ENCODE peak calls at places on chromosomes 13 and 19, in five cellular contexts. J is erythroblast, G is Peyer's patch, C is esophagus squamous epithelium, Q is lower leg skin. K is an unnamed sample.

GRCh38 chr13:69793803-69794453 is 313.7 kb upstream of the ATXN8OS start:
- DNase-seq in C (no peak), Q (no peak), G (no peak), J (no peak), K (no peak)

GRCh38 chr13:62207388-62207787 is 791.7 kb upstream of the PCDH20 start:
- DNase-seq in J (no peak), Q (no peak), C (no peak), G (no peak), K (no peak)

GRCh38 chr13:74203576-74203975 is 69.4 kb upstream of the KLF12 start:
- DNase-seq in Q (no peak), J (no peak), C (no peak), G (no peak), K (no peak)

GRCh38 chr19:52621376-52621775 is 16.8 kb downstream of the ZNF83 start:
- DNase-seq in G (no peak), Q (peak; percentile 7), C (no peak), J (no peak), K (no peak)

GRCh38 chr19:45087531-45087930 is 5.4 kb upstream of the PPP1R37 start:
- DNase-seq in Q (no peak), G (peak; percentile 69), C (no peak), J (no peak), K (no peak)

GRCh38 chr19:16859626-16860025 is 29.2 kb upstream of the F2RL3 start:
- DNase-seq in C (no peak), Q (no peak), G (no peak), J (no peak), K (no peak)

GRCh38 chr13:97012251-97013048 is 18.2 kb upstream of the OXGR1 start:
- DNase-seq in Q (no peak), G (no peak), C (no peak), J (no peak), K (no peak)

GRCh38 chr19:58182577-58182988 is 278 bp upstream of the ZNF274 start:
- DNase-seq in G (no peak), Q (no peak), C (peak; percentile 74), J (no peak), K (no peak)

GRCh38 chr13:91375119-91375729 is 23.2 kb upstream of the GPC5 start:
- DNase-seq in G (no peak), C (no peak), Q (no peak), J (peak; percentile 13), K (no peak)

GRCh38 chr13:110881811-110882210 is 33.1 kb downstream of the ANKRD10 start:
- DNase-seq in J (no peak), G (no peak), C (no peak), Q (no peak), K (no peak)

GRCh38 chr13:33642374-33643065 is 175.4 kb upstream of the RFC3 start:
- DNase-seq in G (peak; percentile 57), C (no peak), Q (no peak), J (no peak), K (peak; percentile 92)

GRCh38 chr13:29849731-29850212 is 645 bp downstream of the UBL3 start:
- DNase-seq in J (peak; percentile 67), C (no peak), Q (peak; percentile 93), G (peak; percentile 79), K (peak; percentile 63)

GRCh38 chr13:39370048-39370447 is 232.9 kb downstream of the LHFPL6 start:
- DNase-seq in J (no peak), G (no peak), C (no peak), Q (no peak), K (no peak)

GRCh38 chr13:111213964-111214726 is 99.0 kb downstream of the ARHGEF7 start:
- DNase-seq in C (no peak), Q (no peak), J (peak; percentile 5), G (no peak), K (no peak)

GRCh38 chr13:21208755-21209154 is 32.3 kb downstream of the MRPL57 start:
- DNase-seq in C (no peak), G (no peak), J (no peak), Q (peak; percentile 72), K (no peak)

GRCh38 chr19:19083413-19084178 is 19.8 kb downstream of the SLC25A42 start:
- DNase-seq in C (no peak), J (no peak), Q (no peak), G (no peak), K (no peak)

GRCh38 chr13:66076417-66076816 is 1153.7 kb downstream of the PCDH9 start:
- DNase-seq in J (no peak), C (no peak), Q (no peak), G (no peak), K (no peak)

GRCh38 chr19:56222901-56223300 is 20.8 kb downstream of the ZSCAN5C start:
- DNase-seq in C (no peak), G (no peak), Q (peak; percentile 79), J (no peak), K (no peak)

GRCh38 chr19:17159466-17160393 is 55.4 kb upstream of the USE1 start:
- DNase-seq in G (no peak), J (no peak), C (no peak), Q (no peak), K (no peak)

GRCh38 chr13:23612182-23612581 is 42.0 kb downstream of the TNFRSF19 start:
- DNase-seq in G (no peak), J (no peak), C (no peak), Q (no peak), K (no peak)

GRCh38 chr13:77737583-77738200 is 40.2 kb downstream of the SLAIN1 start:
- DNase-seq in C (no peak), J (no peak), G (no peak), Q (no peak), K (no peak)

GRCh38 chr19:3363841-3364500 is 2.4 kb upstream of the NFIC start:
- DNase-seq in Q (peak; percentile 87), G (no peak), C (no peak), J (no peak), K (no peak)

GRCh38 chr13:81957121-81957520 is 1616.2 kb upstream of the SPRY2 start:
- DNase-seq in J (no peak), C (no peak), G (no peak), Q (no peak), K (no peak)

GRCh38 chr13:26051231-26052135 is at the start of gene SHISA2:
- DNase-seq in G (peak; percentile 46), Q (no peak), J (no peak), C (no peak), K (no peak)

GRCh38 chr19:38730731-38731589 is 13.3 kb downstream of the CAPN12 start:
- DNase-seq in Q (peak; percentile 85), J (no peak), G (peak; percentile 49), C (no peak), K (peak; percentile 27)

GRCh38 chr13:72204291-72204690 is 337.3 kb upstream of the DACH1 start:
- DNase-seq in G (no peak), Q (no peak), C (no peak), J (no peak), K (no peak)

DNA sequence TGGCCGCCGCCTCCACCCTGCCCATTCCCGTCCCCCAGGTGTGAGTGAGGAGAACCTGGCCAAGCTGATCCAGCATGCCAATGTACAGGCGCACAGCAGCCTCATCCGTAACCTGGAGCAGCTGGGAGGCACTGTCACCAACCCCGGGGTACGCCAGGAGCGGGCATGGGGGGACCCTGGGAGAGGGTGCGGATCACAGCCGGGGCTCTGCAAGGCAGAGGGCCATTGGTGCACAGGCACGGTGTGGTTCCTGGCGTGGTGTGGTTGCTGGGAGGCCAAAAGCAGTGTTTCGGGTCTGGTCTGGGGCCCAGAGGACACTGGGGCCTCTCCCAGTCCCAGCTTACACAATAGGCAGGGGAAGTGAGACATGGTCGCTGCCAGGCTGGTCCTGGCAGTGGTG is 8.2 kb downstream of the STXBP2 start:
- DNase-seq in Q (no peak), J (no peak), G (no peak), C (no peak), K (no peak)
- TF ChIP-seq POLR2A in Q (no peak), J (no peak), G (no peak), C (no peak), K (no peak)

DNA sequence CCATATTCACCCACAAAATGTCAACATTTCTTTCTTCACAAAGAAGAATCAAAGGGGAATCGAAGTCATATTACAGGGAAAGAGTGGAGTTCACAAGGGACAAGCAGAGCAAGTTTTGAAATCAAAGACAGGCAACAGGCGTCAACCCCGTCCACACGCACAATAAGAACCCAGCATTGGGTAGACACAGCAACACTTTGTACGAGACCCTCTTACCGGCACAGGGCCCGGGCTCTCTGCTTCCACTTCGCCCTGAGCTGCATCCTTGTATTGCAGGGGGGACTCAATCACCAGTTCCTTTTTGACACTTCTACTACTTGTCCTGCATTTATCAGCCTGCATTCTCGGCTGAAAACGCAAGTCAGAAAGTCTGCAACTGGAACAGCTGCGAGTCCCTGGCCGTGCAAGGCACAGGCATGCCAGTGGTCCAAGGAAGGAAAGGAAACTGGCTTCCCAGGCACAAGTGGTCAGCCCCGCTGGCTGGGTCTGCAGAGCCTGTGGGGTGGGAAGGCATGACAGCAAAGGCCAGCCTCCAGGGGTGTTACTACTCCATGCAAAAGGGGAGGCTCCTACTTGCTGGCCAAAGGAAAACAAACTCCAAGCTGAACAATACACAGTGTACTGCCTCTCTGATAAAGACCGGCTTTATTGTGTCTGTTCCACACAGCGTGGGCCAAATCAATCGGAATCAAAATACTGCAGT is at the start of gene DOCK9:
- DNase-seq in G (no peak), Q (peak; percentile 91), C (no peak), J (no peak), K (peak; percentile 39)
- TF ChIP-seq POLR2A in G (no peak), Q (no peak), C (no peak), J (no peak), K (peak; percentile 75)

DNA sequence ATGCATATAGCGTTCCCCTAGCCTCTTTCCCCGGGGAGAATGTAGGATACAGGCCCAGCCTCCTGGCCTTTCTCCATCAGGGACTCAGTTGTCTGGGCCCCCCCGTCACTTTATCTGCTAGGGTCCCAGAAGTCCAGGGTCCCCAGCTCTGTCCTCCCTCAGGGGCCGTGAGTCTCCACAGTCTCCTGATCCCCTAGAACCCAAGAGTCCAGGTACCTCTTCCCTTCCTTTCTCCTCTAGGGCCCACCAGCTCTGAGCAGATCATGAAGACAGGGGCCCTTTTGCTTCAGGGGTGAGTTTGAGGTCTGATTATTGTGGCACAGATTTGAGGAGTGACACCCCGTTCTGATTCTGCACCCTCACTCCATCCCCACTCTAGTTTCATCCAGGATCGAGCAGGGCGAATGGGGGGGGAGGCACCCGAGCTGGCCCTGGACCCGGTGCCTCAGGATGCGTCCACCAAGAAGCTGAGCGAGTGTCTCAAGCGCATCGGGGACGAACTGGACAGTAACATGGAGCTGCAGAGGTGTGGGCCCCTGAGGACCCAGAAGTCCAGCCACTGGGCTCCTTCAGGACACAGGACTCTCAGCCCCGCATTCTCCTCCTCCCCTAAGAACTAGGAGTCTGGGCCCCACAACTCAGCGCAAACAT is 758 bp downstream of the BAX start:
- DNase-seq in Q (no peak), C (no peak), J (no peak), G (no peak), K (no peak)
- TF ChIP-seq POLR2A in Q (no peak), C (no peak), J (no peak), G (no peak), K (no peak)

GRCh38 chr19:1490020-1490310 is 185 bp downstream of the PCSK4 start:
- DNase-seq in Q (no peak), C (no peak), G (no peak), J (no peak), K (no peak)
- TF ChIP-seq POLR2A in Q (no peak), C (no peak), G (no peak), J (peak; percentile 17), K (no peak)

K was measured in uterus.